ENCODE peak calls at places on chromosomes 2 and 18, in eight cellular contexts. S, H, F, J, B, P, Y and Z are unnamed samples.
A peak's percentile ranks its signal among the peaks of the same experiment; 100 is the strongest.

GRCh38 chr18:25305584-25305983 is 46.4 kb downstream of the ZNF521 start:
- DNase-seq in H (no peak), B (no peak), J (no peak), Y (peak; percentile 37), P (no peak), F (no peak), S (no peak), Z (no peak)

GRCh38 chr2:100228967-100229366 is 86.6 kb upstream of the AFF3 start:
- DNase-seq in S (no peak), F (no peak), H (no peak), B (no peak), J (no peak), Y (no peak), P (no peak), Z (no peak)

GRCh38 chr2:37771600-37772088 is 100.2 kb upstream of the CDC42EP3 start:
- DNase-seq in H (no peak), B (no peak), J (peak; percentile 40), F (no peak), P (no peak), Y (peak; percentile 84), S (no peak), Z (no peak)

GRCh38 chr18:39198376-39198775 is 1632.8 kb upstream of the CELF4 start:
- DNase-seq in F (no peak), P (no peak), Y (peak; percentile 12), J (no peak), H (no peak), S (no peak), B (no peak), Z (peak; percentile 2)

GRCh38 chr2:109383505-109384307 is 230.1 kb downstream of the SEPTIN10 start:
- DNase-seq in Y (no peak), F (no peak), J (no peak), B (no peak), H (no peak), P (no peak), S (no peak), Z (no peak)

GRCh38 chr2:121185571-121186074 is 99.4 kb downstream of the TFCP2L1 start:
- DNase-seq in J (no peak), H (no peak), B (no peak), P (no peak), F (no peak), Y (no peak), S (no peak), Z (no peak)

GRCh38 chr2:147082850-147083522 is 761.8 kb upstream of the ACVR2A start:
- DNase-seq in H (no peak), S (peak; percentile 64), P (no peak), B (no peak), J (no peak), F (peak; percentile 53), Y (peak; percentile 62), Z (peak; percentile 2)

GRCh38 chr2:38507712-38508111 is 95.0 kb downstream of the HNRNPLL start:
- DNase-seq in Y (no peak), B (no peak), F (no peak), H (no peak), P (no peak), J (no peak), S (no peak), Z (no peak)

GRCh38 chr2:132477436-132477835 is 60.8 kb downstream of the GPR39 start:
- DNase-seq in J (no peak), S (no peak), P (no peak), F (no peak), B (no peak), Y (no peak), H (no peak), Z (no peak)

GRCh38 chr2:85528355-85528754 is 10.6 kb upstream of the MAT2A start:
- DNase-seq in F (no peak), J (no peak), S (no peak), H (no peak), P (no peak), Y (no peak), B (no peak), Z (no peak)

GRCh38 chr2:212628586-212628985 is 90.0 kb upstream of the ERBB4 start:
- DNase-seq in P (no peak), S (no peak), Y (no peak), J (no peak), F (no peak), H (no peak), B (no peak), Z (no peak)

GRCh38 chr2:135664623-135665068 is 77.0 kb upstream of the UBXN4 start:
- DNase-seq in F (no peak), H (no peak), B (no peak), J (no peak), Y (peak; percentile 29), P (no peak), S (no peak), Z (no peak)

GRCh38 chr2:37301408-37301807 is 23.2 kb downstream of the PRKD3 start:
- DNase-seq in H (no peak), S (no peak), F (no peak), Y (no peak), B (no peak), P (no peak), J (no peak), Z (no peak)

GRCh38 chr2:239227661-239228371 is 173.0 kb downstream of the HDAC4 start:
- DNase-seq in S (no peak), B (no peak), P (no peak), H (no peak), F (no peak), Y (peak; percentile 52), J (no peak), Z (no peak)

GRCh38 chr18:40413160-40413559 is 1541.9 kb upstream of the PIK3C3 start:
- DNase-seq in B (no peak), S (no peak), F (peak; percentile 23), H (no peak), J (no peak), Y (peak; percentile 45), P (no peak), Z (no peak)

GRCh38 chr2:8408560-8409460 is 273.0 kb upstream of the ID2 start:
- DNase-seq in J (no peak), S (peak; percentile 21), B (no peak), F (no peak), Y (no peak), P (peak; percentile 22), H (no peak), Z (no peak)

GRCh38 chr2:29612568-29612967 is 308.8 kb downstream of the ALK start:
- DNase-seq in J (no peak), S (no peak), Y (no peak), P (no peak), H (no peak), F (no peak), B (no peak), Z (no peak)

GRCh38 chr2:47346669-47347068 is 56.3 kb upstream of the MSH2 start:
- DNase-seq in Y (no peak), B (no peak), H (no peak), F (no peak), S (no peak), P (no peak), J (no peak), Z (no peak)

GRCh38 chr2:66437601-66438497 is 2.9 kb downstream of the MEIS1 start:
- DNase-seq in Y (no peak), B (peak; percentile 33), P (no peak), J (peak; percentile 37), F (no peak), S (no peak), H (no peak), Z (no peak)

GRCh38 chr2:207163053-207163814 is 2.5 kb downstream of the KLF7 start:
- DNase-seq in P (peak; percentile 31), B (no peak), H (no peak), F (no peak), J (no peak), Y (peak; percentile 92), S (no peak), Z (no peak)

GRCh38 chr2:216539791-216540241 is 41.2 kb downstream of the RPL37A start:
- DNase-seq in Y (peak; percentile 49), F (no peak), S (no peak), J (peak; percentile 75), H (no peak), P (no peak), B (peak; percentile 74), Z (no peak)

DNA sequence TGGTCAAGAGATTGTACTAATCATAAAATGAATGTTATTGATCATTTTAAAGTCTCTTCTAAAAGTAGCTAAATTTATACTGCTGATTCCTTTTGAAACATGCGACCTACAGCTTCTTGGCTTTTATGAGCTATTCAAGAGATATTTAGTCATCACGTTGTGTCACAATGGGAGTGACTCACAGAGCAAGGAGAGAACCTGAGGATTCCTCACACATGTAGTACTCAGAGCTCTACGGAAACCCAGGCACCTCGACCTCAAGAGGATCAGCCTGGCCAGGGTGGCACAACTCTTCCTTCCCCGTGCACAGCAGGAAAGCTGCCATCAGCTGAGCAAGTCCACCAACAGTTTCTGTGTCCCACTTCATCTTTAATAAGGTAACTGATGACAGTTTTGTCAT is at the start of gene DHRS9:
- DNase-seq in H (no peak), B (no peak), S (no peak), J (peak; percentile 77), Y (peak; percentile 7), P (no peak), F (no peak), Z (peak; percentile 77)
- H3K27ac ChIP-seq in H (no peak within 1 kb of the TSS), B (no peak within 1 kb of the TSS), S (no peak within 1 kb of the TSS), J (no peak within 1 kb of the TSS), Y (no peak within 1 kb of the TSS), P (no peak within 1 kb of the TSS), F (no peak within 1 kb of the TSS), Z (no peak within 1 kb of the TSS)

GRCh38 chr18:52387246-52387645 is 47.2 kb downstream of the DCC start:
- DNase-seq in B (no peak), S (no peak), P (no peak), Y (no peak), J (no peak), H (no peak), F (no peak), Z (no peak)
- H3K27ac ChIP-seq in B (no peak overlapping the region), S (no peak overlapping the region), P (no peak overlapping the region), Y (no peak overlapping the region), J (no peak overlapping the region), H (no peak overlapping the region), F (no peak overlapping the region), Z (no peak overlapping the region)

GRCh38 chr2:150389487-150389886 is 98.0 kb downstream of the RND3 start:
- DNase-seq in P (no peak), H (no peak), F (no peak), B (no peak), Y (peak; percentile 17), J (no peak), S (no peak), Z (no peak)
- H3K27ac ChIP-seq in P (no peak overlapping the region), H (no peak overlapping the region), F (no peak overlapping the region), B (no peak overlapping the region), Y (no peak overlapping the region), J (no peak overlapping the region), S (no peak overlapping the region), Z (no peak overlapping the region)

GRCh38 chr2:42868096-42868495 is 75.7 kb upstream of the HAAO start:
- DNase-seq in B (no peak), H (no peak), P (no peak), Y (no peak), F (no peak), J (no peak), S (no peak), Z (no peak)

GRCh38 chr2:42865884-42866861 is 73.8 kb upstream of the HAAO start:
- DNase-seq in F (no peak), H (no peak), S (no peak), B (peak; percentile 66), J (peak; percentile 55), P (no peak), Y (no peak), Z (no peak)

GRCh38 chr2:42864641-42865280 is 72.4 kb upstream of the HAAO start:
- DNase-seq in Y (no peak), F (no peak), J (no peak), H (no peak), P (no peak), B (no peak), S (no peak), Z (no peak)

GRCh38 chr2:42868874-42869273 is 76.5 kb upstream of the HAAO start:
- DNase-seq in Y (no peak), H (no peak), B (no peak), P (no peak), S (no peak), J (no peak), F (no peak), Z (no peak)

GRCh38 chr2:42867093-42868065 is 75.0 kb upstream of the HAAO start:
- DNase-seq in H (no peak), B (no peak), J (peak; percentile 5), P (no peak), F (no peak), S (no peak), Y (no peak), Z (no peak)
- H3K27ac ChIP-seq in H (peak overlapping the region; percentile 87), B (peak overlapping the region; percentile 91), J (peak overlapping the region; percentile 53), P (no peak overlapping the region), F (no peak overlapping the region), S (no peak overlapping the region), Y (no peak overlapping the region), Z (no peak overlapping the region)